ENCODE peak calls at places on chromosome 22, in nine cellular contexts. X, N, C, Q, B, R, U, Y and F are unnamed samples.

GRCh38 chr22:24421428-24421931 is 5.9 kb upstream of the ADORA2A start:
- DNase-seq in X (peak), N (no peak), C (peak), Q (peak), B (peak), R (no peak), U (peak), Y (no peak), F (no peak)

GRCh38 chr22:39592104-39593060 is 21.8 kb downstream of the CACNA1I start:
- DNase-seq in X (peak), N (no peak), C (peak), Q (no peak), B (peak), R (no peak), U (no peak), Y (peak), F (peak)

GRCh38 chr22:50600541-50600940 is at the start of gene MAPK8IP2:
- DNase-seq in X (no peak), N (no peak), C (peak), Q (peak), B (no peak), R (no peak), U (no peak), Y (no peak), F (no peak)

GRCh38 chr22:17931400-17931825 is 92.9 kb downstream of the MICAL3 start:
- DNase-seq in X (peak), N (no peak), C (peak), Q (no peak), B (no peak), R (no peak), U (no peak), Y (peak), F (no peak)

GRCh38 chr22:49574861-49575702 is 252.6 kb downstream of the BRD1 start:
- DNase-seq in X (no peak), N (no peak), C (no peak), Q (no peak), B (no peak), R (no peak), U (no peak), Y (no peak), F (no peak)

GRCh38 chr22:41308054-41308453 is 6.7 kb downstream of the ZC3H7B start:
- DNase-seq in X (no peak), N (no peak), C (no peak), Q (no peak), B (no peak), R (no peak), U (no peak), Y (peak), F (peak)

GRCh38 chr22:43398910-43399309 is 12.9 kb upstream of the MPPED1 start:
- DNase-seq in X (no peak), N (no peak), C (no peak), Q (no peak), B (no peak), R (no peak), U (no peak), Y (no peak), F (no peak)

GRCh38 chr22:37507731-37508130 is 11.5 kb downstream of the CARD10 start:
- DNase-seq in X (no peak), N (no peak), C (no peak), Q (no peak), B (no peak), R (no peak), U (no peak), Y (no peak), F (no peak)

GRCh38 chr22:46072030-46072881 is 78.1 kb upstream of the PPARA start:
- DNase-seq in X (peak), N (no peak), C (peak), Q (peak), B (peak), R (no peak), U (peak), Y (peak), F (no peak)

GRCh38 chr22:19810381-19811141 is 44.1 kb downstream of the GNB1L start:
- DNase-seq in X (no peak), N (no peak), C (no peak), Q (peak), B (no peak), R (no peak), U (no peak), Y (peak), F (peak)

GRCh38 chr22:29867260-29867659 is 15.7 kb upstream of the MTMR3 start:
- DNase-seq in X (no peak), N (no peak), C (no peak), Q (no peak), B (no peak), R (no peak), U (no peak), Y (no peak), F (no peak)

GRCh38 chr22:27110985-27111451 is 453.6 kb downstream of the MIAT start:
- DNase-seq in X (peak), N (no peak), C (no peak), Q (no peak), B (peak), R (no peak), U (no peak), Y (peak), F (peak)

GRCh38 chr22:46897246-46897623 is 134.8 kb downstream of the TBC1D22A start:
- DNase-seq in X (no peak), N (no peak), C (peak), Q (peak), B (no peak), R (no peak), U (no peak), Y (no peak), F (no peak)

GRCh38 chr22:20456064-20456721 is 18.6 kb upstream of the SCARF2 start:
- DNase-seq in X (peak), N (peak), C (peak), Q (peak), B (peak), R (peak), U (peak), Y (peak), F (peak)

GRCh38 chr22:29269230-29269604 is 1.1 kb downstream of the EWSR1 start:
- DNase-seq in X (no peak), N (no peak), C (no peak), Q (peak), B (no peak), R (no peak), U (no peak), Y (peak), F (no peak)

GRCh38 chr22:24402460-24403192 is 24.8 kb upstream of the ADORA2A start:
- DNase-seq in X (peak), N (no peak), C (peak), Q (peak), B (peak), R (no peak), U (peak), Y (peak), F (peak)

GRCh38 chr22:46018859-46019258 is 41.9 kb upstream of the WNT7B start:
- DNase-seq in X (no peak), N (no peak), C (peak), Q (no peak), B (no peak), R (no peak), U (no peak), Y (no peak), F (no peak)

GRCh38 chr22:48567213-48567975 is 1260.3 kb downstream of the BRD1 start:
- DNase-seq in X (no peak), N (no peak), C (no peak), Q (no peak), B (no peak), R (no peak), U (no peak), Y (peak), F (no peak)

GRCh38 chr22:21904250-21904789 is 36.9 kb upstream of the MAPK1 start:
- DNase-seq in X (no peak), N (no peak), C (no peak), Q (no peak), B (no peak), R (no peak), U (no peak), Y (no peak), F (no peak)

GRCh38 chr22:27492566-27493201 is 308.9 kb downstream of the MN1 start:
- DNase-seq in X (no peak), N (no peak), C (no peak), Q (no peak), B (no peak), R (no peak), U (no peak), Y (no peak), F (no peak)

GRCh38 chr22:37178350-37179125 is 9.5 kb downstream of the C1QTNF6 start:
- DNase-seq in X (no peak), N (no peak), C (no peak), Q (no peak), B (no peak), R (no peak), U (peak), Y (peak), F (no peak)

GRCh38 chr22:20183823-20184222 is 33.0 kb upstream of the CCDC188 start:
- DNase-seq in X (no peak), N (no peak), C (no peak), Q (no peak), B (no peak), R (no peak), U (no peak), Y (no peak), F (no peak)

GRCh38 chr22:19663286-19663815 is 51.0 kb upstream of the SEPTIN5 start:
- DNase-seq in X (peak), N (no peak), C (peak), Q (peak), B (peak), R (no peak), U (peak), Y (peak), F (no peak)

GRCh38 chr22:19868773-19869471 is 14.2 kb upstream of the GNB1L start:
- DNase-seq in X (no peak), N (no peak), C (no peak), Q (no peak), B (no peak), R (peak), U (no peak), Y (no peak), F (no peak)

GRCh38 chr22:23695141-23695540 is 4.3 kb downstream of the RGL4 start:
- DNase-seq in X (no peak), N (no peak), C (no peak), Q (no peak), B (no peak), R (no peak), U (no peak), Y (no peak), F (no peak)

GRCh38 chr22:26444777-26445176 is 15.7 kb downstream of the ASPHD2 start:
- DNase-seq in X (no peak), N (no peak), C (no peak), Q (no peak), B (no peak), R (no peak), U (no peak), Y (no peak), F (no peak)

GRCh38 chr22:31079095-31079642 is 1.9 kb upstream of the SMTN start:
- DNase-seq in X (no peak), N (no peak), C (no peak), Q (no peak), B (no peak), R (no peak), U (no peak), Y (no peak), F (no peak)

GRCh38 chr22:39220897-39221850 is 23.6 kb downstream of the PDGFB start:
- DNase-seq in X (peak), N (no peak), C (peak), Q (peak), B (no peak), R (no peak), U (no peak), Y (peak), F (no peak)

GRCh38 chr22:48350456-48350855 is 1477.2 kb downstream of the BRD1 start:
- DNase-seq in X (no peak), N (no peak), C (no peak), Q (no peak), B (no peak), R (no peak), U (no peak), Y (no peak), F (no peak)

GRCh38 chr22:20080776-20081654 is 974 bp downstream of the DGCR8 start:
- DNase-seq in X (peak), N (no peak), C (peak), Q (peak), B (peak), R (no peak), U (peak), Y (peak), F (peak)

GRCh38 chr22:49966041-49966715 is 5.6 kb downstream of the PIM3 start:
- DNase-seq in X (no peak), N (no peak), C (no peak), Q (peak), B (no peak), R (no peak), U (no peak), Y (no peak), F (no peak)

GRCh38 chr22:19109198-19110063 is 12.8 kb downstream of the DGCR2 start:
- DNase-seq in X (no peak), N (no peak), C (no peak), Q (peak), B (no peak), R (peak), U (peak), Y (peak), F (peak)

GRCh38 chr22:41128606-41129005 is 36.2 kb downstream of the EP300 start:
- DNase-seq in X (no peak), N (no peak), C (no peak), Q (no peak), B (no peak), R (no peak), U (no peak), Y (no peak), F (no peak)

GRCh38 chr22:31952459-31952858 is 8.1 kb downstream of the YWHAH start:
- DNase-seq in X (peak), N (no peak), C (peak), Q (no peak), B (no peak), R (no peak), U (no peak), Y (peak), F (peak)

GRCh38 chr22:37018815-37019308 is 385 bp downstream of the TST start:
- DNase-seq in X (no peak), N (no peak), C (peak), Q (no peak), B (peak), R (no peak), U (no peak), Y (peak), F (peak)

GRCh38 chr22:23837496-23837859 is 1.3 kb downstream of the DERL3 start:
- DNase-seq in X (no peak), N (no peak), C (no peak), Q (no peak), B (no peak), R (no peak), U (no peak), Y (no peak), F (no peak)

GRCh38 chr22:36493690-36494110 is 12.3 kb upstream of the TXN2 start:
- DNase-seq in X (no peak), N (no peak), C (no peak), Q (no peak), B (no peak), R (no peak), U (peak), Y (no peak), F (no peak)

GRCh38 chr22:39493759-39494158 is 8.3 kb upstream of the MIEF1 start:
- DNase-seq in X (peak), N (no peak), C (peak), Q (no peak), B (no peak), R (no peak), U (no peak), Y (peak), F (peak)

GRCh38 chr22:38947321-38948112 is 9.9 kb upstream of the APOBEC3A start:
- DNase-seq in X (no peak), N (peak), C (peak), Q (peak), B (no peak), R (no peak), U (no peak), Y (no peak), F (no peak)

GRCh38 chr22:23257889-23258825 is 77.8 kb downstream of the BCR start:
- DNase-seq in X (no peak), N (no peak), C (no peak), Q (no peak), B (no peak), R (no peak), U (no peak), Y (no peak), F (no peak)